ENCODE peak calls at places on chromosomes 2 and 18, in six cellular contexts. W is hepatocyte; U is cardiac fibroblast; A is CD8-positive, alpha-beta T cell; Z is bronchial epithelial cell; M is sigmoid colon. Y is an unnamed sample.

GRCh38 chr2:69997296-69998184 is 36.1 kb upstream of the ASPRV1 start:
- DNase-seq in M (no peak), W (peak), Z (peak), U (peak), A (no peak), Y (no peak)

GRCh38 chr2:220847006-220847405 is 725.1 kb downstream of the EPHA4 start:
- DNase-seq in Z (no peak), U (peak), A (no peak), M (no peak), W (no peak), Y (peak)

GRCh38 chr2:102005989-102006885 is 14.5 kb downstream of the IL1R2 start:
- DNase-seq in M (no peak), U (peak), A (no peak), Z (peak), W (peak), Y (peak)

GRCh38 chr2:68086166-68086565 is 23.4 kb upstream of the C1D start:
- DNase-seq in W (no peak), Z (no peak), A (no peak), U (no peak), M (no peak), Y (no peak)

GRCh38 chr2:205193829-205194228 is 488.5 kb upstream of the NRP2 start:
- DNase-seq in Z (no peak), U (no peak), A (no peak), W (no peak), M (no peak), Y (no peak)

GRCh38 chr18:34764451-34764850 is 54.4 kb downstream of the DTNA start:
- DNase-seq in Z (no peak), M (no peak), U (no peak), W (no peak), A (no peak), Y (no peak)

GRCh38 chr2:157444643-157445040 is 753 bp upstream of the CYTIP start:
- DNase-seq in U (no peak), A (no peak), M (no peak), W (no peak), Z (no peak), Y (no peak)

GRCh38 chr2:191677091-191677645 is 768 bp upstream of the NABP1 start:
- DNase-seq in U (peak), A (no peak), M (peak), Z (peak), W (peak), Y (peak)

GRCh38 chr2:191167766-191168165 is 17.0 kb upstream of the STAT4 start:
- DNase-seq in W (no peak), Z (peak), U (peak), M (peak), A (no peak), Y (peak)

GRCh38 chr2:27025861-27026851 is 6.6 kb upstream of the TMEM214 start:
- DNase-seq in M (no peak), U (no peak), Z (no peak), W (no peak), A (no peak), Y (no peak)

GRCh38 chr2:11254100-11254536 is 90.3 kb downstream of the ROCK2 start:
- DNase-seq in Z (peak), W (peak), U (peak), A (no peak), M (no peak), Y (no peak)
- H3K4me3 ChIP-seq in Z (no peak), W (no peak), U (no peak), A (no peak), M (no peak), Y (no peak)

GRCh38 chr18:23537274-23537673 is 34.0 kb downstream of the RMC1 start:
- DNase-seq in U (no peak), M (no peak), A (no peak), Z (no peak), W (no peak), Y (no peak)

GRCh38 chr18:23532848-23533247 is 29.5 kb downstream of the RMC1 start:
- DNase-seq in M (no peak), Z (no peak), W (no peak), A (no peak), U (no peak), Y (peak)

GRCh38 chr18:23531912-23532311 is 28.6 kb downstream of the RMC1 start:
- DNase-seq in U (no peak), W (no peak), M (no peak), Z (no peak), A (no peak), Y (no peak)

GRCh38 chr18:23538040-23538439 is 34.7 kb downstream of the RMC1 start:
- DNase-seq in W (no peak), A (no peak), M (no peak), U (no peak), Z (no peak), Y (no peak)

DNA sequence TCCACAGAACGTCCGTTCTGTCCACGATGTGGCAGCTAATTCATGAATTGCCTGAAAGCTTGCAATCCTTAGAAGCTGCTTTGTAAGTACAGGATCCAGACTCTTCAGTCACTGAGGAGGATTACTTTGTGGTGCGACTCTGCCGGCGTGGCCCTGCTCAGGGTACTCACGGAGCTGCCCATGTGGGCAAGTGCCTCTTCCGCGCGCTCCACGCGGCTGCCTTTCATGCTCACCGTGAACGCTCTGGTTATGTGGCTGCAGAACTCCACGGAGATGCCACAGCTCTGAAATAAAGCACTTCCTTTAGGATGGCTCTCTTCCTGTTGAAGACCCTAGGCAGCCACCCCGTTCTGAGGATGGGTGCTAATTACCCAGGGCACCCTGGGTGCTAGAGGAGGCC is 31.0 kb downstream of the RMC1 start:
- DNase-seq in A (no peak), M (no peak), U (no peak), Z (no peak), W (no peak), Y (no peak)
- TF ChIP-seq CTCF in A (no peak), M (no peak), U (no peak), Z (no peak), W (no peak), Y (no peak)

GRCh38 chr18:3872651-3873050 is 422.7 kb downstream of the TGIF1 start:
- DNase-seq in U (no peak), A (no peak), M (no peak), Z (no peak), W (no peak), Y (no peak)
- H3K4me3 ChIP-seq in U (no peak), A (no peak), M (no peak), Z (no peak), W (no peak), Y (no peak)

GRCh38 chr18:61581578-61582204 is 248.5 kb downstream of the CDH20 start:
- DNase-seq in A (peak), M (peak), Z (peak), W (peak), U (peak), Y (peak)

GRCh38 chr18:61580061-61580460 is 246.8 kb downstream of the CDH20 start:
- DNase-seq in U (peak), W (peak), M (no peak), Z (no peak), A (no peak), Y (no peak)

GRCh38 chr18:61583548-61583947 is 250.3 kb downstream of the CDH20 start:
- DNase-seq in A (no peak), Z (no peak), M (no peak), W (no peak), U (no peak), Y (no peak)

GRCh38 chr18:61579581-61579980 is 246.4 kb downstream of the CDH20 start:
- DNase-seq in W (no peak), U (no peak), A (no peak), Z (no peak), M (no peak), Y (no peak)

DNA sequence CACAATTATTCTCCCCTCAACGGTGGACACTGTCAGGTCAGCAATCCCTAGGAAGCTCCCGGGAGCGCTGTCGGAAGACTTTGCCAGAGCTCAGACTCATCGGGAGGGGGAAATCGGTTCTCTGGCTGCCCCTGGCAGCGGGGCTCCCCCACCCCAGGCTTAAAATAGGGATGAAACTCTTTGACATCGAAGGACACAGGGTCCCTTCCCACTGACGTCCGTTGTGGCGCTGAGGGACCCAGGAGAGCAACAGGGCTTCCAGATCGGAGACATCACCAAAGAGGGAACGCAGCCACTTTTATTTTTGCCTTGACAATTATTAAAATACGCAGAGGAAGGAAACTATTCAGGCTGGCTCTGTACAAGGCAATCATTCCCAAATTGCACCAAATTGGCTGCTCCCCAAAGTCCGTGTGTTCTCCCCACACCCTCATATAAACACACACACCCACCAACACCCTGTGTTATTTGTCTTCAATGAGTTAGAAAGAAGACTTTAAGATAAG is 249.0 kb downstream of the CDH20 start:
- DNase-seq in W (no peak), Z (no peak), U (no peak), A (no peak), M (no peak), Y (peak)
- TF ChIP-seq CTCF in W (no peak), Z (no peak), U (no peak), A (peak), M (peak), Y (no peak)

GRCh38 chr2:171512683-171513082 is 9.6 kb upstream of the CYBRD1 start:
- DNase-seq in A (no peak), W (no peak), Z (no peak), U (no peak), M (no peak), Y (no peak)

GRCh38 chr2:171513719-171514160 is 8.5 kb upstream of the CYBRD1 start:
- DNase-seq in U (no peak), W (no peak), Z (no peak), M (no peak), A (no peak), Y (no peak)

GRCh38 chr2:171505374-171505773 is 16.9 kb upstream of the CYBRD1 start:
- DNase-seq in Z (no peak), U (peak), W (no peak), M (no peak), A (no peak), Y (peak)

GRCh38 chr2:171514908-171515582 is 7.2 kb upstream of the CYBRD1 start:
- DNase-seq in W (no peak), M (no peak), A (no peak), Z (no peak), U (no peak), Y (no peak)

GRCh38 chr2:171509945-171510731 is 12.1 kb upstream of the CYBRD1 start:
- DNase-seq in M (no peak), W (no peak), Z (no peak), A (no peak), U (no peak), Y (no peak)
- H3K4me3 ChIP-seq in M (no peak), W (no peak), Z (no peak), A (no peak), U (no peak), Y (no peak)

DNA sequence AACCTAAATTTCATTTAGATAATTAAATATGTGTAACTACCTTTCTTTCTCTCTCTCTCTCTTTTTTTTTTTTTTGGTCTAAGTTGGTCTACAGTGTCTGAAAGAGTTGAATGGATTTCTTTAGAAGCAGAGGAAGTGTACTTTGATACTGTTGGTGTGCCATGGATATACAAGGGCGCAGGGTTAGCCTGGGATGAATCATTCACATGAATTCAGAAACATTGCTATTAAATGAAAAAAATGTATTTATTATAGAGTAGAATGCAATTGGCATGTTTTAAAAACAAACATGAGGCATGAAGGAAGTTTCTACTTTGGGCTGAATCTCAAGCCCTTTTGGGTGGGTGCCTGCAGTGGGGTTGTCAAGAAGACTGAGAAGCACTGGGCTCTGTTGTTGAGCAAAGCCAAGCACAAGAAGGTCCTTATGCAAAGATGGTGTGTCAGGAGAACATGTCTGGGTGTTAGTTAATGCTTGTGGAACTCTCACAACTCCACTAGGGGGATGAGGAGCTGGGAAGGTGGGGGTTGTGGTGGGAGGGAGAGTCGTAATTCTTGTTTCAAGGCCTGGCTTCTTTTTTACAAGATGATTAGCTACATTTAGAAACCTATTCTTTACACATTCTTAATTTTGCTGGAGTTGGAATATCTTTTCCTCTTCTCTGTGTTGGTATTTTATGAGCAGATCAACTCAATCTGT is 57.9 kb downstream of the LYPD6 start:
- DNase-seq in M (no peak), A (no peak), Z (no peak), U (no peak), W (no peak), Y (no peak)
- TF ChIP-seq CTCF in M (no peak), A (no peak), Z (no peak), U (no peak), W (peak), Y (no peak)

Y was measured in fibroblast of the aortic adventitia.